ENCODE peak calls at places on chromosomes 3 and 15, in six cellular contexts. A is H9, B is IMR-90, N is mesenchymal stem cell, K is H1, U is trophoblast cell. X is an unnamed sample.

GRCh38 chr3:100538339-100538706 is 45.9 kb downstream of the TMEM45A start:
- DNase-seq in U (no peak), N (no peak), K (no peak), A (no peak), B (peak), X (no peak)

GRCh38 chr3:48595526-48596121 is 495 bp upstream of the COL7A1 start:
- DNase-seq in B (peak), U (peak), A (peak), N (peak), K (peak), X (no peak)

GRCh38 chr15:56759450-56759845 is 26.1 kb upstream of the ZNF280D start:
- DNase-seq in B (peak), N (peak), A (no peak), U (no peak), K (no peak), X (no peak)

GRCh38 chr15:88704791-88705768 is 66.3 kb downstream of the ISG20 start:
- DNase-seq in B (no peak), K (peak), U (no peak), N (peak), A (peak), X (peak)

GRCh38 chr3:119794971-119795612 is 13.2 kb downstream of the NR1I2 start:
- DNase-seq in K (no peak), N (peak), B (no peak), A (peak), U (peak), X (peak)

GRCh38 chr3:189316296-189317019 is 144.7 kb downstream of the TPRG1 start:
- DNase-seq in B (no peak), A (peak), N (peak), U (peak), K (no peak), X (no peak)

GRCh38 chr3:27376109-27376772 is 7.1 kb upstream of the NEK10 start:
- DNase-seq in N (no peak), K (no peak), U (no peak), B (no peak), A (no peak), X (no peak)

GRCh38 chr15:67564590-67565345 is 22.3 kb downstream of the MAP2K5 start:
- DNase-seq in U (no peak), B (peak), A (no peak), N (no peak), K (no peak), X (no peak)

GRCh38 chr3:118818386-118818785 is 216.3 kb downstream of the IGSF11 start:
- DNase-seq in K (no peak), B (peak), A (no peak), U (no peak), N (peak), X (no peak)

GRCh38 chr3:189833996-189834395 is 202.8 kb downstream of the TP63 start:
- DNase-seq in A (no peak), U (peak), K (no peak), N (no peak), B (no peak), X (no peak)

GRCh38 chr3:127679534-127680145 is 6.9 kb downstream of the ABTB1 start:
- DNase-seq in U (no peak), A (peak), K (peak), B (no peak), N (no peak), X (no peak)

GRCh38 chr15:86691091-86691490 is 611.4 kb downstream of the AGBL1 start:
- DNase-seq in U (no peak), N (no peak), B (no peak), K (no peak), A (no peak), X (no peak)

GRCh38 chr3:187039100-187039722 is 100.1 kb downstream of the RPL39L start:
- DNase-seq in B (no peak), K (no peak), U (no peak), A (no peak), N (no peak), X (no peak)

GRCh38 chr3:158470944-158471638 is 99.9 kb upstream of the MLF1 start:
- DNase-seq in K (no peak), B (peak), U (no peak), N (peak), A (no peak), X (no peak)

GRCh38 chr3:24222165-24222805 is 272.4 kb downstream of the THRB start:
- DNase-seq in B (no peak), K (no peak), U (peak), A (no peak), N (no peak), X (no peak)

GRCh38 chr15:42494998-42495360 is 455 bp upstream of the SNAP23 start:
- DNase-seq in K (no peak), U (no peak), B (peak), A (no peak), N (peak), X (peak)

GRCh38 chr3:10546181-10546624 is 40.8 kb upstream of the ATP2B2 start:
- DNase-seq in A (peak), B (no peak), K (peak), U (no peak), N (no peak), X (no peak)

GRCh38 chr3:179027326-179027900 is 44.2 kb downstream of the ZMAT3 start:
- DNase-seq in N (peak), U (no peak), A (no peak), B (peak), K (no peak), X (no peak)

GRCh38 chr15:65829150-65829764 is 37.2 kb upstream of the DENND4A start:
- DNase-seq in K (no peak), N (peak), A (no peak), U (peak), B (peak), X (no peak)

GRCh38 chr3:83438177-83438576 is 1520.6 kb upstream of the CADM2 start:
- DNase-seq in N (no peak), B (no peak), U (no peak), K (no peak), A (no peak), X (no peak)

GRCh38 chr3:65448120-65448519 is 590.6 kb downstream of the MAGI1 start:
- DNase-seq in K (no peak), B (no peak), A (no peak), U (no peak), N (no peak), X (no peak)

GRCh38 chr3:186700267-186700666 is 16.9 kb upstream of the KNG1 start:
- DNase-seq in B (no peak), U (no peak), N (no peak), K (no peak), A (no peak), X (no peak)

GRCh38 chr3:148727242-148727641 is 29.5 kb downstream of the AGTR1 start:
- DNase-seq in K (peak), N (peak), B (no peak), A (peak), U (peak), X (peak)

GRCh38 chr3:123071581-123071980 is 4.8 kb downstream of the PDIA5 start:
- DNase-seq in K (no peak), B (no peak), U (no peak), N (no peak), A (no peak), X (no peak)

GRCh38 chr15:86863226-86863915 is 783.7 kb downstream of the AGBL1 start:
- DNase-seq in K (no peak), B (no peak), U (peak), A (no peak), N (peak), X (no peak)

GRCh38 chr15:61871926-61872522 is 188.2 kb downstream of the VPS13C start:
- DNase-seq in N (peak), B (peak), A (no peak), U (no peak), K (no peak), X (no peak)

GRCh38 chr3:179330438-179330837 is 7.6 kb downstream of the ZNF639 start:
- DNase-seq in U (no peak), N (peak), B (peak), K (no peak), A (no peak), X (no peak)

GRCh38 chr15:68646156-68646555 is 67.4 kb downstream of the CORO2B start:
- DNase-seq in K (no peak), B (no peak), U (no peak), A (no peak), N (no peak), X (no peak)

GRCh38 chr3:119376758-119377157 is 82.6 kb downstream of the ARHGAP31 start:
- DNase-seq in A (no peak), B (no peak), K (no peak), U (no peak), N (no peak), X (no peak)

GRCh38 chr3:120224249-120224648 is 60.8 kb downstream of the GPR156 start:
- DNase-seq in K (no peak), N (no peak), U (no peak), A (no peak), B (no peak), X (no peak)

GRCh38 chr3:149464706-149465328 is 9.7 kb upstream of the TM4SF4 start:
- DNase-seq in A (no peak), N (no peak), B (no peak), U (no peak), K (no peak), X (no peak)

GRCh38 chr3:129855454-129856419 is 37.8 kb downstream of the TMCC1 start:
- DNase-seq in N (peak), K (no peak), A (no peak), B (peak), U (no peak), X (no peak)

GRCh38 chr15:25863067-25863967 is at the start of gene ATP10A:
- DNase-seq in U (no peak), A (peak), K (peak), B (peak), N (peak), X (peak)

GRCh38 chr15:56205061-56205876 is 38.4 kb downstream of the RFX7 start:
- DNase-seq in B (peak), U (no peak), K (no peak), A (no peak), N (peak), X (no peak)

GRCh38 chr3:33186524-33187367 is 31.9 kb downstream of the SUSD5 start:
- DNase-seq in A (no peak), U (no peak), N (peak), B (peak), K (no peak), X (no peak)

GRCh38 chr3:48107227-48107626 is 81.0 kb downstream of the CDC25A start:
- DNase-seq in N (no peak), B (no peak), U (no peak), K (no peak), A (peak), X (no peak)

GRCh38 chr3:13667330-13667729 is 118.4 kb downstream of the FBLN2 start:
- DNase-seq in A (no peak), K (no peak), U (peak), B (no peak), N (no peak), X (no peak)

GRCh38 chr15:101039461-101039860 is 120.3 kb downstream of the LRRK1 start:
- DNase-seq in N (peak), A (peak), B (peak), K (no peak), U (peak), X (no peak)

GRCh38 chr15:68186671-68187397 is 18.3 kb downstream of the CALML4 start:
- DNase-seq in A (no peak), U (no peak), B (peak), N (no peak), K (no peak), X (no peak)

GRCh38 chr3:112143251-112143650 is 10.2 kb upstream of the GCSAM start:
- DNase-seq in A (no peak), K (no peak), U (no peak), N (peak), B (no peak), X (no peak)

GRCh38 chr3:112143689-112144088 is 10.6 kb upstream of the GCSAM start:
- DNase-seq in K (no peak), N (no peak), U (no peak), B (no peak), A (no peak), X (no peak)

DNA sequence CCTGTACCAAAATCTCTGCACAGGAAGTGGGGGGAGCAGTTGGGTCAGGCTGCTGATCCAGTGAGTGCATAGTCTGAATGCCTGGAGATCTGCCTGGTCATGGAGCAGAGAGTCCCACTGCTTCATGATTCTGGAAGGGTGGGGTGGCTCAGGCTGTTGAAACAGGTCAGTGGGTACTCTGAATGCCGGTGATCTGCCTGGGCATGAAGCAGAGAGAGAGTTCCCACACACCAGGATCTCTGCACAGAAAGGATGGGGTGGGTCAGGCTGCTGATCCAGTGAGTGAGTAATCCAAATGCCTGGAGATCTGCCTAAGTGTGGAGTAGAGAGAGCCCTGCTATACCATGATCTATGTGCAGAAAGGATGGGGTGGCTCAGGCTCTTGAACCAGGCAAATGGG is 16.1 kb upstream of the GCSAM start:
- DNase-seq in K (no peak), N (no peak), A (no peak), B (no peak), U (no peak), X (no peak)
- H3K14ac ChIP-seq in K (no peak), N (no peak), A (no peak), B (no peak), U (no peak), X (no peak)

GRCh38 chr15:39429898-39430357 is 151.0 kb upstream of the THBS1 start:
- DNase-seq in A (no peak), K (no peak), B (peak), U (no peak), N (peak), X (no peak)
- H3K27ac ChIP-seq in A (no peak), K (no peak), B (peak), U (peak), N (no peak), X (no peak)

GRCh38 chr15:90883526-90883931 is 775 bp upstream of the FES start:
- DNase-seq in K (no peak), U (no peak), N (peak), A (no peak), B (no peak), X (no peak)

GRCh38 chr15:90882781-90883525 is 1.4 kb upstream of the FES start:
- DNase-seq in K (no peak), U (no peak), B (no peak), N (no peak), A (no peak), X (no peak)

GRCh38 chr15:90885432-90886290 is 1.4 kb downstream of the FES start:
- DNase-seq in B (peak), K (peak), A (peak), U (peak), N (peak), X (peak)

GRCh38 chr15:90884719-90885431 is 571 bp downstream of the FES start:
- DNase-seq in K (no peak), A (no peak), B (no peak), U (no peak), N (peak), X (no peak)

DNA sequence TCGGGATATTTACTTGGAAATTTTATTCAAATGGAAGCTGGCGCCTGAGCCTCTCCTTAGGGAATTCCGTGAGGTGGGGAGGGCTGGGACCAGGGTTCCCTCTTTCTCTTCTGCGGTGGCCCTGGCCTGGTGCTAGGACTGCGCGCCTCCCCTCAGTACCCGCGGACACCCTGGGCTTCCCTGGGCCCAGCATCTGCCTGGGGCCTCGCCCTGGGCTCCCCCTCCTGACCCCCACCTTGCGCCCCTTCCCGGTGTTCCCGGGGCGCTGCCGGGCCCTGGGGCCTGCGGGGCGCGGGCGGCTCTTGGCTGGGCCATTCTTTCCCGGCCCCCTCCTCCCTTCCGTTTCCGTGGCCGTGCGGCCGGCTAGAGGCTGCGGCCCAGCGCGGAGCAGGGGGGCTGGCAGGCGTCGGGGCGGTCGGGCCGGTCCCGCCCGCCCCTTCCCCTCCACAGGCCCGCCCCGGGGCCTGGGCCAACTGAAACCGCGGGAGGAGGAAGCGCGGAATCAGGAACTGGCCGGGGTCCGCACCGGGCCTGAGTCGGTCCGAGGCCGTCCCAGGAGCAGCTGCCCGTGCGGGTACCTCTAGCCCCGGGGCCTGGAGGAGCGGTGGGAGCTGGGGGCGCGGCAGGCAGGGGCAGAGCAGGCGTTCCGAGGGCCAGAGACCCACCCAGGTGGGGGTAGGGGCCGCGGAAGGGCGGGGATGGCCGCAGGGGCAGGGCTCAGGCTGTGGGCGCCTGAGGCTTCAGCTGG is at the start of gene FES:
- DNase-seq in B (peak), K (peak), N (peak), U (peak), A (peak), X (peak)
- H4K8ac ChIP-seq in B (peak), K (peak), N (peak), U (peak), A (no peak), X (peak)

GRCh38 chr3:12287727-12288465 is 974 bp upstream of the PPARG start:
- DNase-seq in N (peak), U (peak), K (peak), B (no peak), A (peak), X (peak)

GRCh38 chr3:12286927-12287726 is 1.7 kb upstream of the PPARG start:
- DNase-seq in K (peak), U (no peak), A (peak), B (no peak), N (peak), X (no peak)

GRCh38 chr3:12286504-12286903 is 2.4 kb upstream of the PPARG start:
- DNase-seq in N (no peak), K (no peak), B (no peak), A (no peak), U (no peak), X (no peak)

GRCh38 chr3:12284591-12284990 is 4.3 kb upstream of the PPARG start:
- DNase-seq in B (no peak), A (no peak), U (no peak), N (no peak), K (no peak), X (no peak)

GRCh38 chr3:12285003-12285555 is 3.8 kb upstream of the PPARG start:
- DNase-seq in N (no peak), A (no peak), B (no peak), K (no peak), U (peak), X (no peak)
- H3K14ac ChIP-seq in N (no peak), A (no peak), B (no peak), K (no peak), U (no peak), X (no peak)

GRCh38 chr3:154059798-154060197 is 61.4 kb upstream of the ARHGEF26 start:
- DNase-seq in A (no peak), B (no peak), N (no peak), K (no peak), U (peak), X (no peak)

GRCh38 chr3:154062513-154062912 is 58.7 kb upstream of the ARHGEF26 start:
- DNase-seq in U (no peak), B (no peak), A (peak), N (no peak), K (no peak), X (no peak)

GRCh38 chr3:154060606-154061380 is 60.4 kb upstream of the ARHGEF26 start:
- DNase-seq in A (peak), N (peak), K (no peak), B (peak), U (peak), X (no peak)
- H3K27ac ChIP-seq in A (peak), N (no peak), K (peak), B (no peak), U (no peak), X (no peak)

GRCh38 chr3:18445421-18446066 is 20.4 kb upstream of the SATB1 start:
- DNase-seq in K (no peak), U (no peak), B (no peak), N (no peak), A (no peak), X (no peak)
- H4K8ac ChIP-seq in K (peak), U (peak), B (no peak), N (no peak), A (no peak), X (no peak)

DNA sequence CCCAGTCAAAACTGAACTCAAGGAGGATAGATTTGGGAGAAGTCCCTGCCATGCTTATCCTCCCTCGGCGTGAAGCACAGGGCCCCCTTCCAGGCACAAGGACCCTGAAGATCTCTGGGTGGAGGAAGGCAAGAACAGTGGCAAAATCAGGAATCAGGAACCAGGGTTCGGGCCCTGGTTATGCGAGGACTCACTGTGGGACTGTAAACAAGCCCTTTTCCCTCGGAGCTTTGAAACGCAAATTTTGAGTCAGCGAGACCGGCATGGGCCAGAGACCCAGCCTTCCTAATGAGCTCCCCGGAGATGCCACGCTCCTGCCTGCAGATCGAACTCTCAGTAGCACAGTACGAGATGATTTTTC is 70.2 kb downstream of the SLC12A8 start:
- DNase-seq in U (no peak), K (no peak), B (no peak), N (no peak), A (no peak), X (no peak)
- H3K14ac ChIP-seq in U (peak), K (no peak), B (no peak), N (no peak), A (no peak), X (no peak)

DNA sequence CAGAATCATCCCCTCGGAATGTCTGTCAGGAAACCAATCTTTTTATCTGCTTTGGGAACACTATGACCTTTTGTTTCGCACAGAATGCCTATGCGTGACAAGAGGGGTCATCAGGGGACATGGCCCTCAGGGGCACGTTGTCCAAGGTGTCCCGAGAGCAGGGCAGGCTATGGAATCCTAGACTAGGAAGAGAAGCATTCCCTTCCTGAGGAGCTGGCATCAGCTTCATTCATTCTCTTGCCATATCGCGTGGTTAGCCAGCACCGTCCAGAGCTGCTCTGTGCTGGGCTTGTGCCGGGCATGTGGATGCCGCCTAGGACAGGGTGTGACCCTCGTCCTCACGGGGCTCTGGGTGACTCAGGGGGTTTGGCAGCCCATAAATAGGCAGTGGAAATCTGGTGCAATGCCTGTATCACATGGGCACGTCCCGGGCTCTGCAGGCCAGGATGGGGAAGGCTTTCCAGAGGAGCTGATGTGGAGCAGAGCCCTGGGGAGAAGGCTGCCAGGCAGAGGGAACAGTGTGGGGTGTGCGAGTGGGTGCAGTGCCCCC is 117.8 kb downstream of the TMEM266 start:
- DNase-seq in B (peak), N (peak), U (no peak), A (no peak), K (no peak), X (no peak)
- H3K27ac ChIP-seq in B (no peak), N (no peak), U (no peak), A (no peak), K (no peak), X (no peak)

X was measured in neuronal stem cell.